ENCODE peak calls at places on chromosomes 16 and 17, in seven cellular contexts. K is Panc1, T is tibial nerve, H is neural progenitor cell, S is left ventricle myocardium inferior, V is esophagus squamous epithelium, G is uterus. C is an unnamed sample.

GRCh38 chr16:88809068-88809675 is 2.6 kb downstream of the APRT start:
- DNase-seq in K (no peak), S (no peak), T (no peak), V (no peak), G (no peak), H (no peak), C (no peak)

GRCh38 chr16:70789231-70789926 is 11.6 kb downstream of the VAC14 start:
- DNase-seq in K (no peak), V (no peak), H (no peak), T (peak; percentile 83), G (peak; percentile 86), S (peak; percentile 53), C (no peak)

GRCh38 chr16:30185683-30186421 is 2.5 kb downstream of the CORO1A start:
- DNase-seq in V (no peak), H (no peak), S (peak; percentile 60), T (no peak), G (peak; percentile 23), K (no peak), C (no peak)

GRCh38 chr16:19162085-19162484 is 6.0 kb upstream of the SYT17 start:
- DNase-seq in K (no peak), G (no peak), T (no peak), H (no peak), V (no peak), S (no peak), C (no peak)

GRCh38 chr16:35011-35775 is 18.2 kb downstream of the POLR3K start:
- DNase-seq in S (no peak), T (no peak), G (no peak), H (no peak), V (no peak), K (no peak), C (no peak)

GRCh38 chr16:88065747-88066142 is 114.5 kb downstream of the BANP start:
- DNase-seq in G (no peak), S (peak; percentile 10), T (no peak), H (no peak), V (no peak), K (no peak), C (no peak)

GRCh38 chr17:48231995-48232729 is 124.6 kb downstream of the SNX11 start:
- DNase-seq in S (no peak), H (no peak), V (no peak), T (no peak), K (no peak), G (no peak), C (no peak)

GRCh38 chr16:10688726-10689125 is 6.0 kb downstream of the TEKT5 start:
- DNase-seq in G (no peak), S (no peak), H (no peak), K (no peak), V (no peak), T (no peak), C (no peak)

GRCh38 chr17:6392609-6393367 is 42.1 kb downstream of the AIPL1 start:
- DNase-seq in T (no peak), G (no peak), V (no peak), H (no peak), S (no peak), K (no peak), C (no peak)

GRCh38 chr17:69669441-69670178 is 255.1 kb downstream of the MAP2K6 start:
- DNase-seq in S (no peak), T (no peak), K (no peak), G (no peak), V (no peak), H (no peak), C (no peak)

GRCh38 chr17:63151981-63152523 is 186.0 kb downstream of the TANC2 start:
- DNase-seq in K (no peak), V (no peak), G (no peak), S (no peak), H (peak; percentile 36), T (no peak), C (no peak)

GRCh38 chr17:28545141-28545503 is 7.3 kb downstream of the UNC119 start:
- DNase-seq in V (no peak), S (no peak), H (no peak), K (no peak), G (no peak), T (no peak), C (no peak)

GRCh38 chr17:59893617-59894100 is 738 bp downstream of the RPS6KB1 start:
- DNase-seq in H (peak; percentile 67), T (no peak), V (no peak), K (no peak), S (no peak), G (no peak), C (no peak)

GRCh38 chr17:66964083-66964771 is at the start of gene CACNG4:
- DNase-seq in K (no peak), S (no peak), V (no peak), H (peak; percentile 74), G (no peak), T (no peak), C (no peak)

GRCh38 chr16:77898671-77899211 is 110.4 kb downstream of the VAT1L start:
- DNase-seq in H (no peak), S (no peak), T (no peak), G (no peak), K (no peak), V (no peak), C (no peak)

GRCh38 chr17:74930535-74931036 is 5.1 kb upstream of the OTOP3 start:
- DNase-seq in K (no peak), H (no peak), S (no peak), G (no peak), V (no peak), T (no peak), C (no peak)

GRCh38 chr17:226773-227580 is 45.5 kb upstream of the DOC2B start:
- DNase-seq in G (no peak), T (no peak), S (peak; percentile 8), H (peak; percentile 45), V (no peak), K (no peak), C (no peak)

GRCh38 chr17:41651625-41652460 is 27.5 kb upstream of the KRT17 start:
- DNase-seq in K (no peak), G (no peak), T (no peak), V (no peak), S (no peak), H (no peak), C (no peak)

GRCh38 chr17:76383645-76384221 is 676 bp upstream of the SPHK1 start:
- DNase-seq in K (no peak), H (peak; percentile 74), V (no peak), G (no peak), T (peak; percentile 20), S (peak; percentile 56), C (no peak)

GRCh38 chr17:29682054-29682453 is 59.3 kb upstream of the CORO6 start:
- DNase-seq in G (no peak), V (no peak), T (no peak), H (no peak), S (no peak), K (no peak), C (no peak)

GRCh38 chr17:82003411-82004381 is 19.0 kb downstream of the CENPX start:
- DNase-seq in G (peak; percentile 88), K (peak; percentile 41), S (no peak), V (no peak), T (peak; percentile 72), H (no peak), C (no peak)
- H3K27ac ChIP-seq in G (peak overlapping the region; percentile 72), K (peak overlapping the region; percentile 82), S (no peak overlapping the region), V (no peak overlapping the region), T (no peak overlapping the region), H (peak overlapping the region; percentile 29), C (no peak overlapping the region)

GRCh38 chr17:14204084-14204483 is 32.6 kb downstream of the CDRT15 start:
- DNase-seq in H (no peak), S (no peak), K (no peak), V (no peak), T (no peak), G (no peak), C (no peak)
- H3K4me3 ChIP-seq in H (no peak overlapping the region), S (no peak overlapping the region), K (no peak overlapping the region), V (no peak overlapping the region), T (no peak overlapping the region), G (no peak overlapping the region), C (no peak overlapping the region)

DNA sequence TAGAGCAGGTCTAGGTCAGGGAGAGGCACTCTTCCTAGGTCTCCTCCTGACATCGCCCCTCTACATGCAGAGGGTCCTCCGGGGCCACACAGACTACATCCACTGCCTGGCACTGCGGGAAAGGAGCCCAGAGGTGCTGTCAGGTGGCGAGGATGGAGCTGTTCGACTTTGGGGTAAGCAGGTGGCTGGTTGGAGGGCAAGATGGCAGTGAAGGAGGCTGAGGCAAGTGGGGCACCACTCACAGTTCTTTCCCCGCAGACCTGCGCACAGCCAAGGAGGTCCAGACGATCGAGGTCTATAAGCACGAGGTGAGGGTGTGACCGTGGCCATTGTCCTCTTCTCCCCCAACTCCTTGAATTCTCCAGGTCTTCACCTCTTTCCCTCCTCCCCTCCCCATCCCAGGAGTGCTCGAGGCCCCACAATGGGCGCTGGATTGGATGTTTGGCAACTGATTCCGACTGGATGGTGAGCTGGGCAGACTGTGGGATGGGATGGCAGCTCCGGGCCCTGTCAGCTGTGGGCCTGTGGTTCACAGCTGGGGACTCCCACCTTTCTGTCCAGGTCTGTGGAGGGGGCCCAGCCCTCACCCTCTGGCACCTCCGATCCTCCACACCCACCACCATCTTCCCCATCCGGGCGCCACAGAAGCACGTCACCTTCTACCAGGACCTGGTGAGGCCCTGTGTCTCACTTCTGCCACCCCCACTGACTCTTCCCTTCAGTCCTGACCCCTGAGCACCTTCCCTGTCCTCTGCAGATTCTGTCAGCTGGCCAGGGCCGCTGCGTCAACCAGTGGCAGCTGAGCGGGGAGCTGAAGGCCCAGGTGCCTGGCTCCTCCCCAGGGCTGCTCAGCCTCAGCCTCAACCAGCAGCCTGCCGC is 3.0 kb downstream of the THOC6 start:
- DNase-seq in H (no peak), V (no peak), T (no peak), G (no peak), S (no peak), K (no peak), C (no peak)
- H3K4me1 ChIP-seq in H (peaks cover 23% of the 10 kb centered on the region), V (peaks cover 43% of the 10 kb centered on the region), T (peaks cover 60% of the 10 kb centered on the region), G (no peaks in the 10 kb centered on the region), S (peaks cover 52% of the 10 kb centered on the region), K (peaks cover 17% of the 10 kb centered on the region), C (peaks cover 9% of the 10 kb centered on the region)

GRCh38 chr17:4331614-4332013 is 34.9 kb downstream of the UBE2G1 start:
- DNase-seq in K (no peak), S (no peak), V (no peak), G (no peak), T (no peak), H (peak; percentile 30), C (no peak)

GRCh38 chr17:4327638-4328037 is 38.8 kb downstream of the UBE2G1 start:
- DNase-seq in S (no peak), T (no peak), K (peak; percentile 88), G (no peak), H (no peak), V (no peak), C (no peak)

GRCh38 chr17:4332296-4332970 is 34.0 kb downstream of the UBE2G1 start:
- DNase-seq in S (no peak), V (no peak), H (peak; percentile 33), K (no peak), G (no peak), T (no peak), C (no peak)

GRCh38 chr17:4333041-4333440 is 33.4 kb downstream of the UBE2G1 start:
- DNase-seq in K (no peak), V (no peak), G (no peak), S (no peak), T (no peak), H (no peak), C (no peak)

DNA sequence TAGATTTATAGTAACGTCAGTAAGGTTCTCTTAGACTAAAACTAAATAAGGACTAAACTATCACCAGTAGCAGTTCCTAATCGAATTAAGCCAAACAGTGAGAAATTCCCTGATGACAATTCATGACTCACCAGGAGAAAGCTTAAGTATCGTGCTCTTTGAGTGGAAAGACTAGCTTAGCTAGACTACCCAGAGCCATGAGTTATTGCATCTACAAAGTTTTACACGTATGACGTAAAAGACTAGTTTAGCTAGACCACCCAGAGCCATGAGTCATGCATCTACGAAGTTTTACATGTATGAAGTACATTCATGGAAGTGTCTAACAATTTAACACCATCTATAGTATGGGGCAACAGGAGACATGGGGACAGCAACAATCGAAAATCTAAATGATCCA is 36.6 kb downstream of the UBE2G1 start:
- DNase-seq in S (no peak), V (no peak), H (no peak), K (peak; percentile 69), G (no peak), T (no peak), C (no peak)
- H3K27ac ChIP-seq in S (no peak overlapping the region), V (peak overlapping the region; percentile 84), H (no peak overlapping the region), K (peak overlapping the region; percentile 57), G (no peak overlapping the region), T (no peak overlapping the region), C (no peak overlapping the region)